ENCODE peak calls at places on chromosomes 3 and 15, in six cellular contexts. U, W, K, S, C and E are unnamed samples.

GRCh38 chr15:68650901-68651709 is 72.3 kb downstream of the CORO2B start:
- DNase-seq in U (no peak), W (peak), K (peak), S (peak), C (no peak), E (peak)

GRCh38 chr3:48478631-48479555 is 25.1 kb downstream of the SHISA5 start:
- DNase-seq in U (peak), W (no peak), K (no peak), S (peak), C (no peak), E (no peak)

GRCh38 chr3:61663728-61664492 is 102.5 kb downstream of the PTPRG start:
- DNase-seq in U (peak), W (no peak), K (peak), S (peak), C (peak), E (peak)

GRCh38 chr3:190252080-190252479 is 70.2 kb downstream of the CLDN1 start:
- DNase-seq in U (peak), W (no peak), K (peak), S (no peak), C (peak), E (no peak)

GRCh38 chr3:104291878-104292277 is 1074.8 kb upstream of the ALCAM start:
- DNase-seq in U (no peak), W (no peak), K (peak), S (peak), C (peak), E (no peak)

GRCh38 chr3:36827133-36827532 is 62.8 kb upstream of the DCLK3 start:
- DNase-seq in U (no peak), W (no peak), K (no peak), S (no peak), C (no peak), E (no peak)

GRCh38 chr3:129557737-129558037 is 14.7 kb downstream of the H1-8 start:
- DNase-seq in U (no peak), W (no peak), K (no peak), S (no peak), C (no peak), E (no peak)

GRCh38 chr15:60648928-60649679 is 170.2 kb upstream of the ICE2 start:
- DNase-seq in U (no peak), W (no peak), K (no peak), S (no peak), C (no peak), E (no peak)

GRCh38 chr3:4271834-4272233 is 31.3 kb upstream of the SETMAR start:
- DNase-seq in U (peak), W (peak), K (peak), S (no peak), C (peak), E (peak)

GRCh38 chr3:160948273-160948672 is 156.9 kb downstream of the B3GALNT1 start:
- DNase-seq in U (no peak), W (no peak), K (no peak), S (no peak), C (no peak), E (no peak)

GRCh38 chr15:63372753-63373152 is 8.9 kb downstream of the CA12 start:
- DNase-seq in U (no peak), W (no peak), K (no peak), S (no peak), C (peak), E (no peak)

GRCh38 chr3:72060447-72061034 is 275.6 kb upstream of the PROK2 start:
- DNase-seq in U (no peak), W (no peak), K (no peak), S (no peak), C (no peak), E (no peak)

GRCh38 chr15:99998661-99999101 is 265.4 kb upstream of the LYSMD4 start:
- DNase-seq in U (peak), W (no peak), K (no peak), S (no peak), C (no peak), E (no peak)

GRCh38 chr3:40191850-40192448 is 117.6 kb upstream of the EIF1B start:
- DNase-seq in U (peak), W (peak), K (peak), S (peak), C (peak), E (peak)

GRCh38 chr3:13934315-13934714 is 54.4 kb upstream of the WNT7A start:
- DNase-seq in U (no peak), W (no peak), K (no peak), S (no peak), C (no peak), E (no peak)

GRCh38 chr3:124811441-124811840 is 75.7 kb downstream of the ITGB5 start:
- DNase-seq in U (no peak), W (no peak), K (no peak), S (no peak), C (peak), E (no peak)
- H3K9ac ChIP-seq in U (no peak), W (no peak), K (no peak), S (no peak), C (no peak), E (no peak)

GRCh38 chr3:126536126-126536525 is 12.2 kb downstream of the CHST13 start:
- DNase-seq in U (no peak), W (no peak), K (no peak), S (no peak), C (no peak), E (no peak)

GRCh38 chr3:126538316-126538715 is 14.4 kb downstream of the CHST13 start:
- DNase-seq in U (no peak), W (no peak), K (no peak), S (no peak), C (no peak), E (no peak)

GRCh38 chr3:126537116-126537729 is 13.3 kb downstream of the CHST13 start:
- DNase-seq in U (no peak), W (no peak), K (no peak), S (no peak), C (no peak), E (no peak)

GRCh38 chr3:126537730-126538281 is 13.9 kb downstream of the CHST13 start:
- DNase-seq in U (no peak), W (no peak), K (no peak), S (no peak), C (peak), E (no peak)

DNA sequence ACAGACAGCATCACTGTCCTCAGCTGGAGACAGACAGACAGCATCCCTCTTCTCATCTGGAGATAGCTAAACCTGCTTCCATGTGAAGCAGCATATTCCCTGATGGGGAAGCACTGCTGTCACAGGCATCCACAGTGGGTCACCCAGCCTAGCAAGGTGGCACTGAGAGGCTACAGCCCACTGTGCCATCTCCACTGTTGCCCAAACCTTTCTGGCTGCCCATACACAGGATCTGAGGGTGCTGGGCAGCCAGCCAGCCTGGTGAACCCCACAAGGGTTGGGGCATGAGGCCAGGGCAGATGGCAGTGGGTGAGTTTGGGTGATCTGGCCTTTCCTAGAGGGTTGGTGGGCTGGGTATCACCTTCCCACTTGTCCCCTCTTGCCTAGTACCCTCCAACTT is 11.7 kb downstream of the CHST13 start:
- DNase-seq in U (no peak), W (no peak), K (no peak), S (no peak), C (no peak), E (no peak)
- H3K4me3 ChIP-seq in U (no peak), W (no peak), K (no peak), S (no peak), C (no peak), E (no peak)

GRCh38 chr3:171673951-171674350 is 136.3 kb downstream of the PLD1 start:
- DNase-seq in U (no peak), W (no peak), K (no peak), S (no peak), C (no peak), E (no peak)
- H3K9ac ChIP-seq in U (no peak), W (no peak), K (no peak), S (no peak), C (no peak), E (no peak)

DNA sequence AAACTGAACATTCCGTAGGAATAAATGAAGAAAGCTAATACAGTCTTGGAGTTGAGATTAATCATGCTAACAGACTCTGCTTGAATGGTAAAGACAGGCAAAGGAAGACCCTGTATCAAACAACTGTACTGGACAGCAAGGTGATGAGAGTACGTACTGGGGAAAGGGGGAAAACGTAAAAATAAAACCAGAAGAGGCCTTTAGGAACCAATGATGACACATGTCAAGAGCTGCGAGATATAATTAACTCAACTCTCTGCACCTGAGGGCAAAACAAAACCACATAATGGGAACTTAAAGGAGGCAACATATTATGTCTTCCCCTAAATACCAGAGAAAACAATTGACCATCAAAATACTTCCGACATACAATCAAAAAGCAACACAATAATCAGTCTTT is 5.6 kb downstream of the ZMAT3 start:
- DNase-seq in U (no peak), W (no peak), K (no peak), S (no peak), C (no peak), E (no peak)
- H3K4me3 ChIP-seq in U (no peak), W (no peak), K (no peak), S (no peak), C (no peak), E (no peak)

GRCh38 chr3:99755831-99756230 is 61.8 kb upstream of the CMSS1 start:
- DNase-seq in U (no peak), W (no peak), K (no peak), S (no peak), C (no peak), E (no peak)

GRCh38 chr3:99757948-99758347 is 59.7 kb upstream of the CMSS1 start:
- DNase-seq in U (no peak), W (no peak), K (no peak), S (no peak), C (no peak), E (no peak)

GRCh38 chr3:99758502-99759177 is 59.0 kb upstream of the CMSS1 start:
- DNase-seq in U (no peak), W (no peak), K (no peak), S (no peak), C (no peak), E (no peak)

GRCh38 chr3:99751649-99752048 is 66.0 kb upstream of the CMSS1 start:
- DNase-seq in U (peak), W (no peak), K (no peak), S (no peak), C (peak), E (no peak)

DNA sequence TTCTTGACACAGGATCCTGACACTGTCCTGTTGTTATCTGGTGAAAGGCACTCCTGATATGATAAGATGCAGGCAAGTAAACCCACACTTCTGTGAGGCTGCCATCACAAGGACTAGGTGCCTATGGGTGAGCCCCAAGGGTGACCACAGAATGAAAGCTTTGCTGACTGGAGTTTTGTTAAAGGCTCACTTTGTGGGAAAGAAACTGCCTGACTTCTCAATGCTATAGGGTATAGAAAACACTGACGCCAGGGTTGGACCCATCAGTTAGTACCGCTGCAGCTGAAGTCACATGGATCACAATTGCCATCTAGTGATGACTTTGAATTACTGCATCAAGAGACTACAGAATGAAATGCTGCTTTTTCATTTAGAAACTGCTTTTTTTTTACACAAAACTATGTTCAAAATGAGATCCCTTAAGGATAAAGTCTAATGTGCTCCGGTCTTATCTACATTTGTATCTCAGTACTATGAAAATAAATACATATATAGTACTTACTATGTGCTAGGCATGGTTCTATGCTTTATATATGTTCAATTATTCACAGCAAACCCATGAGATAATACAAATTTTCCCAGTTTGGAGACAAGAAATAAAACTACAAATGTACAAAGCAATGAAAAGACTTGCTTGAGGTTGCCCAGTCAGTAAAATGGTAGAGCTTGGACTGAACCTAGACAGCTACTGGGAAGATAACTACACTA is 64.2 kb upstream of the CMSS1 start:
- DNase-seq in U (peak), W (peak), K (peak), S (peak), C (peak), E (peak)
- H3K9ac ChIP-seq in U (no peak), W (no peak), K (no peak), S (no peak), C (no peak), E (no peak)

DNA sequence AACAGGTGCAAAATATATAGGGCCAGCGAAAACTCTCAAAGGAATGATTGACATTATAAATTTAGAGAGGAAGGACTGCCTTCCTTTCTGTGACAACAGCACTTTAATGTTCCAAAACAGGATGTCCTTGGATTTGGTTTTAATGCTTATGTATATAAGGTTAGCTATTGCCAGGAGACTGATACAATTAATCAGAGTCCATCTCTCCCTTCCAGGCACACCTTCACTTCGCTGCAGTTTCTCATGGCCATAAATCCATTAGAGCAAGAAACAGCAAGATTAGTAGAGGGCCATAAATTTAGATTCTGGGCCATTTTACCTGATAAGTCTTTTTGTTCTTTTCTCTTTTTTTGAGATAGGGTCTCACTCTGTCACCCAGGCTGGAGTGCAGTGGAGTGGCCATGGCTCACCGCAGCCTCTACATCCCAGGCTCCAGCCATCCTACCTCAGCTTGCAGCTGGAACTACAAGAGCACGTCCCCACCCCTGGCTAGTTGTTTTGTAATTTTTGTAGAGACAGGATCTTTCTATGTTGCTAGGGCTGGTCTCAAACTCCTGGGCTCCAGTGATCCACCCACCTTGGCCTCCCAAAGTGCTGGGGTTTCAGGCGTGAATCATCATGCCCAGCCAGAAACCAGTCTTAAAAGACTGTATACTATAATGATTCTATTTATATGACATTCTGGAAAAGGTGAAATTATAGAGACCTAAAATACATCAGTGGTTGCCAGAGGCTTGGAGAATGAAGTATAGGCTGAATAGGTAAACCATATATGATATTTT is 15.7 kb upstream of the TFRC start:
- DNase-seq in U (peak), W (no peak), K (no peak), S (no peak), C (no peak), E (no peak)
- H3K4me3 ChIP-seq in U (no peak), W (no peak), K (no peak), S (no peak), C (no peak), E (no peak)

GRCh38 chr15:36110659-36110993 is 468.8 kb upstream of the CDIN1 start:
- DNase-seq in U (no peak), W (no peak), K (no peak), S (no peak), C (peak), E (no peak)

GRCh38 chr15:36108539-36108938 is 470.9 kb upstream of the CDIN1 start:
- DNase-seq in U (no peak), W (no peak), K (no peak), S (no peak), C (no peak), E (no peak)

GRCh38 chr15:36106640-36107335 is 472.6 kb upstream of the CDIN1 start:
- DNase-seq in U (no peak), W (no peak), K (no peak), S (no peak), C (no peak), E (no peak)

DNA sequence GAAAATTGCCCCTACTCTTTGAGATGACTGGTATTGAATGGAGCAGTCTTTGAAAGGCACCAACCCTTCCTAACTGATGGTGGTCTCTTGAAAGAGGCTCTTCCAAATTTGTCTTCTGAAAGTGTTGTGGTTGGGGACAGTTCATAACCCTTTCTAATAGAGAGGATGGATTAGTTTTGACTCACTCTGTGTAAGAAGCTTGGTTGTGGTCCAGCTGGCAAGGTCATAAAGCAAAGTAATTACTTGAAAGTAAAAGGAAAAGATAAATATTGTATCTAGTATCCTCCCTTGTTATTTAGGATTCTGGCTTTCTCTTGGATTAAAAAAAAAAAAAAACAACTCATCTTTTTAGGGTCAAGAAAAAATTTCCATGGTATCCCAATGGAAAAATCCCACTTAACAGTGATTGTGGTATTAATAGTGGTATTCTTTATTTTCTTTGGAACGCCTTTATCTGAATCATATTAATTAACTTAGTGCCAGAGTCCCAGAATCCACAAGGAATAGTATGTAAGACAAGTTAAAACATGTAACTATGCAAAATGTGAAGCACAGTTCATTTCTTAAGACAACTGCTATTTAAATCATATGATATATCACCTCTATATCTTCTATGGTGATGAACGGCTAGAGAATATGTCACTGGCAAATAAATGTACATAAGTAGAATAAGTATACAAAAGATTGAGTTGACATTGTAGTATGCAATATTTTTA is 469.3 kb upstream of the CDIN1 start:
- DNase-seq in U (peak), W (no peak), K (no peak), S (no peak), C (peak), E (no peak)
- H3K9ac ChIP-seq in U (no peak), W (no peak), K (no peak), S (no peak), C (no peak), E (no peak)